ENCODE peak calls at places on chromosomes 7 and 10, in seven cellular contexts. One of them, this sample, is unnamed.

GRCh38 chr7:43754596-43754995 is 3.9 kb upstream of the BLVRA start:
- DNase-seq in NCI-H446 treated with DMSO at 0.1 percent for 48 hours: no peak
- DNase-seq in activated CD4-positive, CD25-positive, alpha-beta regulatory T cell treated with anti-CD3 and anti-CD28 coated beads, Interleukin-2, amount 50 U/mL, for 72 hours: no peak
- DNase-seq in NCI-H2081: no peak
- DNase-seq in activated gamma-delta T cell: no peak
- DNase-seq in T-helper 2 cell: no peak
- DNase-seq in NCI-H1092 treated with DMSO at 0.1 percent for 48 hours: no peak
- DNase-seq in this sample: no peak

GRCh38 chr7:8387551-8388256 is 45.7 kb upstream of the NXPH1 start:
- DNase-seq in NCI-H446 treated with DMSO at 0.1 percent for 48 hours: no peak
- DNase-seq in activated CD4-positive, CD25-positive, alpha-beta regulatory T cell treated with anti-CD3 and anti-CD28 coated beads, Interleukin-2, amount 50 U/mL, for 72 hours: no peak
- DNase-seq in NCI-H2081: no peak
- DNase-seq in activated gamma-delta T cell: no peak
- DNase-seq in T-helper 2 cell: no peak
- DNase-seq in NCI-H1092 treated with DMSO at 0.1 percent for 48 hours: no peak
- DNase-seq in this sample: no peak

GRCh38 chr10:69600761-69601330 is 27.6 kb upstream of the NEUROG3 start:
- DNase-seq in NCI-H446 treated with DMSO at 0.1 percent for 48 hours: no peak
- DNase-seq in activated CD4-positive, CD25-positive, alpha-beta regulatory T cell treated with anti-CD3 and anti-CD28 coated beads, Interleukin-2, amount 50 U/mL, for 72 hours: no peak
- DNase-seq in NCI-H2081: no peak
- DNase-seq in activated gamma-delta T cell: no peak
- DNase-seq in T-helper 2 cell: no peak
- DNase-seq in NCI-H1092 treated with DMSO at 0.1 percent for 48 hours: no peak
- DNase-seq in this sample: no peak

GRCh38 chr10:125123363-125124113 is 36.8 kb downstream of the CTBP2 start:
- DNase-seq in NCI-H446 treated with DMSO at 0.1 percent for 48 hours: no peak
- DNase-seq in activated CD4-positive, CD25-positive, alpha-beta regulatory T cell treated with anti-CD3 and anti-CD28 coated beads, Interleukin-2, amount 50 U/mL, for 72 hours: no peak
- DNase-seq in NCI-H2081: peak; percentile 34
- DNase-seq in activated gamma-delta T cell: no peak
- DNase-seq in T-helper 2 cell: no peak
- DNase-seq in NCI-H1092 treated with DMSO at 0.1 percent for 48 hours: peak; percentile 16
- DNase-seq in this sample: no peak

GRCh38 chr7:126727930-126728331 is 524.8 kb downstream of the GRM8 start:
- DNase-seq in NCI-H446 treated with DMSO at 0.1 percent for 48 hours: no peak
- DNase-seq in activated CD4-positive, CD25-positive, alpha-beta regulatory T cell treated with anti-CD3 and anti-CD28 coated beads, Interleukin-2, amount 50 U/mL, for 72 hours: no peak
- DNase-seq in NCI-H2081: no peak
- DNase-seq in activated gamma-delta T cell: no peak
- DNase-seq in T-helper 2 cell: no peak
- DNase-seq in NCI-H1092 treated with DMSO at 0.1 percent for 48 hours: no peak
- DNase-seq in this sample: no peak

GRCh38 chr7:30172451-30172850 is 37.7 kb downstream of the MTURN start:
- DNase-seq in NCI-H446 treated with DMSO at 0.1 percent for 48 hours: peak; percentile 85
- DNase-seq in activated CD4-positive, CD25-positive, alpha-beta regulatory T cell treated with anti-CD3 and anti-CD28 coated beads, Interleukin-2, amount 50 U/mL, for 72 hours: no peak
- DNase-seq in NCI-H2081: peak; percentile 27
- DNase-seq in activated gamma-delta T cell: no peak
- DNase-seq in T-helper 2 cell: no peak
- DNase-seq in NCI-H1092 treated with DMSO at 0.1 percent for 48 hours: peak; percentile 63
- DNase-seq in this sample: no peak

GRCh38 chr7:123131140-123131539 is 68.6 kb downstream of the SLC13A1 start:
- DNase-seq in NCI-H446 treated with DMSO at 0.1 percent for 48 hours: no peak
- DNase-seq in activated CD4-positive, CD25-positive, alpha-beta regulatory T cell treated with anti-CD3 and anti-CD28 coated beads, Interleukin-2, amount 50 U/mL, for 72 hours: no peak
- DNase-seq in NCI-H2081: no peak
- DNase-seq in activated gamma-delta T cell: no peak
- DNase-seq in T-helper 2 cell: no peak
- DNase-seq in NCI-H1092 treated with DMSO at 0.1 percent for 48 hours: no peak
- DNase-seq in this sample: no peak

GRCh38 chr10:77715081-77715480 is 77.5 kb upstream of the KCNMA1 start:
- DNase-seq in NCI-H446 treated with DMSO at 0.1 percent for 48 hours: no peak
- DNase-seq in activated CD4-positive, CD25-positive, alpha-beta regulatory T cell treated with anti-CD3 and anti-CD28 coated beads, Interleukin-2, amount 50 U/mL, for 72 hours: no peak
- DNase-seq in NCI-H2081: no peak
- DNase-seq in activated gamma-delta T cell: no peak
- DNase-seq in T-helper 2 cell: no peak
- DNase-seq in NCI-H1092 treated with DMSO at 0.1 percent for 48 hours: no peak
- DNase-seq in this sample: no peak

GRCh38 chr7:191105-192034 is 1.0 kb upstream of the FAM20C start:
- DNase-seq in NCI-H446 treated with DMSO at 0.1 percent for 48 hours: peak; percentile 61
- DNase-seq in activated CD4-positive, CD25-positive, alpha-beta regulatory T cell treated with anti-CD3 and anti-CD28 coated beads, Interleukin-2, amount 50 U/mL, for 72 hours: no peak
- DNase-seq in NCI-H2081: no peak
- DNase-seq in activated gamma-delta T cell: no peak
- DNase-seq in T-helper 2 cell: no peak
- DNase-seq in NCI-H1092 treated with DMSO at 0.1 percent for 48 hours: peak; percentile 46
- DNase-seq in this sample: no peak

GRCh38 chr10:9211228-9211627 is 1156.7 kb downstream of the GATA3 start:
- DNase-seq in NCI-H446 treated with DMSO at 0.1 percent for 48 hours: no peak
- DNase-seq in activated CD4-positive, CD25-positive, alpha-beta regulatory T cell treated with anti-CD3 and anti-CD28 coated beads, Interleukin-2, amount 50 U/mL, for 72 hours: no peak
- DNase-seq in NCI-H2081: no peak
- DNase-seq in activated gamma-delta T cell: no peak
- DNase-seq in T-helper 2 cell: no peak
- DNase-seq in NCI-H1092 treated with DMSO at 0.1 percent for 48 hours: no peak
- DNase-seq in this sample: no peak

GRCh38 chr10:22552888-22553378 is 161.4 kb downstream of the PIP4K2A start:
- DNase-seq in NCI-H446 treated with DMSO at 0.1 percent for 48 hours: no peak
- DNase-seq in activated CD4-positive, CD25-positive, alpha-beta regulatory T cell treated with anti-CD3 and anti-CD28 coated beads, Interleukin-2, amount 50 U/mL, for 72 hours: no peak
- DNase-seq in NCI-H2081: no peak
- DNase-seq in activated gamma-delta T cell: no peak
- DNase-seq in T-helper 2 cell: no peak
- DNase-seq in NCI-H1092 treated with DMSO at 0.1 percent for 48 hours: peak; percentile 7
- DNase-seq in this sample: no peak

This sample was measured in activated effector memory CD4-positive, alpha-beta T cell treated with Interleukin-2 at 50 U/mL for 16 hours.